ENCODE peak calls at places on chromosomes 5 and 9, in six cellular contexts. One of them, this sample, is unnamed.

GRCh38 chr5:140324041-140324833 is 21.3 kb upstream of the PFDN1 start:
- DNase-seq in substantia nigra: no peak
- DNase-seq in tibial artery: no peak
- DNase-seq in PC-9: peak
- DNase-seq in HCT116: no peak
- DNase-seq in dorsolateral prefrontal cortex: no peak
- DNase-seq in this sample: no peak

GRCh38 chr9:125902224-125902623 is 155.1 kb downstream of the PBX3 start:
- DNase-seq in dorsolateral prefrontal cortex: no peak
- DNase-seq in tibial artery: no peak
- DNase-seq in PC-9: no peak
- DNase-seq in substantia nigra: no peak
- DNase-seq in HCT116: no peak
- DNase-seq in this sample: no peak

GRCh38 chr9:3989915-3990314 is 310.0 kb downstream of the GLIS3 start:
- DNase-seq in HCT116: no peak
- DNase-seq in PC-9: no peak
- DNase-seq in tibial artery: no peak
- DNase-seq in dorsolateral prefrontal cortex: no peak
- DNase-seq in substantia nigra: no peak
- DNase-seq in this sample: no peak

GRCh38 chr5:177598477-177598876 is 1.5 kb upstream of the B4GALT7 start:
- DNase-seq in PC-9: no peak
- DNase-seq in tibial artery: no peak
- DNase-seq in HCT116: no peak
- DNase-seq in dorsolateral prefrontal cortex: no peak
- DNase-seq in substantia nigra: no peak
- DNase-seq in this sample: no peak

GRCh38 chr9:72933730-72934665 is 18.9 kb downstream of the ALDH1A1 start:
- DNase-seq in PC-9: no peak
- DNase-seq in tibial artery: no peak
- DNase-seq in substantia nigra: no peak
- DNase-seq in dorsolateral prefrontal cortex: no peak
- DNase-seq in HCT116: no peak
- DNase-seq in this sample: no peak

GRCh38 chr9:10228082-10228481 is 384.7 kb downstream of the PTPRD start:
- DNase-seq in PC-9: no peak
- DNase-seq in tibial artery: no peak
- DNase-seq in HCT116: no peak
- DNase-seq in dorsolateral prefrontal cortex: no peak
- DNase-seq in substantia nigra: no peak
- DNase-seq in this sample: no peak

GRCh38 chr5:120314201-120314600 is 149.9 kb upstream of the PRR16 start:
- DNase-seq in substantia nigra: no peak
- DNase-seq in tibial artery: no peak
- DNase-seq in HCT116: no peak
- DNase-seq in dorsolateral prefrontal cortex: no peak
- DNase-seq in PC-9: no peak
- DNase-seq in this sample: no peak

GRCh38 chr9:87481890-87482855 is 15.5 kb upstream of the DAPK1 start:
- DNase-seq in PC-9: no peak
- DNase-seq in HCT116: no peak
- DNase-seq in tibial artery: no peak
- DNase-seq in substantia nigra: no peak
- DNase-seq in dorsolateral prefrontal cortex: no peak
- DNase-seq in this sample: no peak

GRCh38 chr5:139636975-139637408 is 11.2 kb upstream of the CXXC5 start:
- DNase-seq in PC-9: no peak
- DNase-seq in substantia nigra: no peak
- DNase-seq in HCT116: no peak
- DNase-seq in tibial artery: no peak
- DNase-seq in dorsolateral prefrontal cortex: no peak
- DNase-seq in this sample: no peak

GRCh38 chr9:96603305-96604004 is 16.2 kb downstream of the CDC14B start:
- DNase-seq in tibial artery: no peak
- DNase-seq in PC-9: no peak
- DNase-seq in HCT116: no peak
- DNase-seq in substantia nigra: no peak
- DNase-seq in dorsolateral prefrontal cortex: no peak
- DNase-seq in this sample: no peak

GRCh38 chr5:95238560-95239325 is 46.2 kb downstream of the MCTP1 start:
- DNase-seq in substantia nigra: no peak
- DNase-seq in tibial artery: no peak
- DNase-seq in PC-9: no peak
- DNase-seq in dorsolateral prefrontal cortex: no peak
- DNase-seq in HCT116: no peak
- DNase-seq in this sample: no peak

GRCh38 chr5:37665889-37666288 is 174.0 kb downstream of the GDNF start:
- DNase-seq in PC-9: no peak
- DNase-seq in HCT116: peak
- DNase-seq in tibial artery: no peak
- DNase-seq in dorsolateral prefrontal cortex: peak
- DNase-seq in substantia nigra: peak
- DNase-seq in this sample: peak

GRCh38 chr9:129669141-129669718 is 3.8 kb downstream of the PRRX2 start:
- DNase-seq in PC-9: no peak
- DNase-seq in HCT116: no peak
- DNase-seq in substantia nigra: no peak
- DNase-seq in tibial artery: no peak
- DNase-seq in dorsolateral prefrontal cortex: no peak
- DNase-seq in this sample: no peak

GRCh38 chr9:7570107-7570720 is 229.4 kb downstream of the DMAC1 start:
- DNase-seq in dorsolateral prefrontal cortex: no peak
- DNase-seq in HCT116: peak
- DNase-seq in PC-9: no peak
- DNase-seq in tibial artery: peak
- DNase-seq in substantia nigra: peak
- DNase-seq in this sample: peak

GRCh38 chr5:124527220-124527991 is 219.0 kb downstream of the ZNF608 start:
- DNase-seq in PC-9: peak
- DNase-seq in substantia nigra: no peak
- DNase-seq in tibial artery: no peak
- DNase-seq in HCT116: no peak
- DNase-seq in dorsolateral prefrontal cortex: no peak
- DNase-seq in this sample: no peak

GRCh38 chr9:131441441-131441840 is 47.6 kb downstream of the PRRC2B start:
- DNase-seq in dorsolateral prefrontal cortex: peak
- DNase-seq in HCT116: no peak
- DNase-seq in tibial artery: peak
- DNase-seq in PC-9: no peak
- DNase-seq in substantia nigra: no peak
- DNase-seq in this sample: no peak

GRCh38 chr9:137136926-137137607 is 1.9 kb upstream of the GRIN1 start:
- DNase-seq in tibial artery: no peak
- DNase-seq in PC-9: no peak
- DNase-seq in substantia nigra: no peak
- DNase-seq in HCT116: no peak
- DNase-seq in dorsolateral prefrontal cortex: no peak
- DNase-seq in this sample: no peak

GRCh38 chr5:7397935-7398334 is 2.0 kb downstream of the ADCY2 start:
- DNase-seq in tibial artery: no peak
- DNase-seq in dorsolateral prefrontal cortex: no peak
- DNase-seq in HCT116: no peak
- DNase-seq in PC-9: no peak
- DNase-seq in substantia nigra: no peak
- DNase-seq in this sample: no peak

GRCh38 chr5:9771079-9771478 is 140.9 kb upstream of the TAS2R1 start:
- DNase-seq in HCT116: no peak
- DNase-seq in PC-9: no peak
- DNase-seq in tibial artery: no peak
- DNase-seq in dorsolateral prefrontal cortex: no peak
- DNase-seq in substantia nigra: no peak
- DNase-seq in this sample: no peak

GRCh38 chr5:44085083-44085482 is 304.1 kb downstream of the FGF10 start:
- DNase-seq in tibial artery: no peak
- DNase-seq in HCT116: no peak
- DNase-seq in substantia nigra: no peak
- DNase-seq in PC-9: no peak
- DNase-seq in dorsolateral prefrontal cortex: no peak
- DNase-seq in this sample: no peak

GRCh38 chr9:127583605-127584053 is 28.4 kb upstream of the STXBP1 start:
- DNase-seq in substantia nigra: no peak
- DNase-seq in tibial artery: no peak
- DNase-seq in dorsolateral prefrontal cortex: no peak
- DNase-seq in PC-9: peak
- DNase-seq in HCT116: no peak
- DNase-seq in this sample: no peak

DNA sequence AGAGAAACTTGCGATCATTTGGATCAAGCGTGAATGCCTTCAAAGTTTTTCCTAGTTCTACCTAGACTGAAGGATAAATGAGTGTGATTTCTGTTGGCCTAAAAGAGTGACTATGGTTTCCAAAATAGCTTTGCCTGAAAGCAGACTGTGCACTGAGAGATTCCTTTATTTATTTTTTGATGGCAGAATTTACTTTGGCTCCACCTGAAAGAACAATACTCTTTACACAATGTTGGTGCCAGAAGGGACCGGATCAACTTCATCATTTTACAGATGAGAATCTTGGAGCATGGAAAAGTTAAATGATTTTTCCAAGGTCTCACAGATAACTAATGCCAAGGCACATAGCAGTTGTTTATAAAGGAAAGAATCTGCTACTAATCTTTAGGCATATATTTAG is 199.6 kb downstream of the KCTD16 start:
- DNase-seq in dorsolateral prefrontal cortex: no peak
- DNase-seq in HCT116: no peak
- DNase-seq in substantia nigra: no peak
- DNase-seq in tibial artery: no peak
- DNase-seq in PC-9: no peak
- DNase-seq in this sample: no peak
- H3K27ac ChIP-seq in dorsolateral prefrontal cortex: no peak
- H3K27ac ChIP-seq in HCT116: no peak
- H3K27ac ChIP-seq in substantia nigra: no peak
- H3K27ac ChIP-seq in tibial artery: no peak
- H3K27ac ChIP-seq in PC-9: no peak
- H3K27ac ChIP-seq in this sample: no peak

GRCh38 chr5:179577286-179577960 is 27.1 kb downstream of the RUFY1 start:
- DNase-seq in dorsolateral prefrontal cortex: no peak
- DNase-seq in substantia nigra: no peak
- DNase-seq in tibial artery: no peak
- DNase-seq in PC-9: no peak
- DNase-seq in HCT116: no peak
- DNase-seq in this sample: no peak

GRCh38 chr5:179568731-179569130 is 18.4 kb downstream of the RUFY1 start:
- DNase-seq in PC-9: no peak
- DNase-seq in dorsolateral prefrontal cortex: no peak
- DNase-seq in HCT116: no peak
- DNase-seq in substantia nigra: no peak
- DNase-seq in tibial artery: no peak
- DNase-seq in this sample: no peak

DNA sequence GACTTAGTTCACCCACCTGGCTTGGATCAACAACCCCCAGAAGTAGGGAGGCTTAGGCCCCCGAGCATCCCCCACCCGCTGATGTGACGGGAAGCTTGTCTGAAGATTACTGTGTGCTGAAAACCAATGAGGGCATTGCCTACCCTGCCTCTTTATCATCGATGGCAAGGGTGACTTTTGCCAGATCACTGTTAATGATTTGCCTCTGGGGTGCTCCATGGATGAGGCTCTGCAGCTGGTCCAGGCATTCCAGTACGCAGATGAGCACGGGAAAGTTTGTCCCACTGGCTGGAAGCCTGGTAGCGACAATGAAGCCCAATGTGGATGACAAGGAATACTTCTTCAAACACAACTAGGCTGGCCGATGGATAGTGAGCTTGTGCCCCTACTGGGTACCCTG is 22.0 kb downstream of the RUFY1 start:
- DNase-seq in tibial artery: no peak
- DNase-seq in HCT116: no peak
- DNase-seq in dorsolateral prefrontal cortex: no peak
- DNase-seq in substantia nigra: no peak
- DNase-seq in PC-9: no peak
- DNase-seq in this sample: no peak
- H3K27ac ChIP-seq in tibial artery: no peak
- H3K27ac ChIP-seq in HCT116: no peak
- H3K27ac ChIP-seq in dorsolateral prefrontal cortex: no peak
- H3K27ac ChIP-seq in substantia nigra: no peak
- H3K27ac ChIP-seq in PC-9: no peak
- H3K27ac ChIP-seq in this sample: no peak

GRCh38 chr5:5155617-5156016 is 15.5 kb downstream of the ADAMTS16 start:
- DNase-seq in dorsolateral prefrontal cortex: no peak
- DNase-seq in HCT116: no peak
- DNase-seq in tibial artery: no peak
- DNase-seq in substantia nigra: no peak
- DNase-seq in PC-9: no peak
- DNase-seq in this sample: no peak

GRCh38 chr5:5156461-5157082 is 16.4 kb downstream of the ADAMTS16 start:
- DNase-seq in HCT116: no peak
- DNase-seq in tibial artery: no peak
- DNase-seq in dorsolateral prefrontal cortex: no peak
- DNase-seq in PC-9: no peak
- DNase-seq in substantia nigra: no peak
- DNase-seq in this sample: no peak

GRCh38 chr5:5158472-5158895 is 18.4 kb downstream of the ADAMTS16 start:
- DNase-seq in PC-9: no peak
- DNase-seq in dorsolateral prefrontal cortex: no peak
- DNase-seq in tibial artery: no peak
- DNase-seq in substantia nigra: no peak
- DNase-seq in HCT116: no peak
- DNase-seq in this sample: no peak

GRCh38 chr5:5164158-5164557 is 24.0 kb downstream of the ADAMTS16 start:
- DNase-seq in substantia nigra: no peak
- DNase-seq in PC-9: no peak
- DNase-seq in dorsolateral prefrontal cortex: no peak
- DNase-seq in HCT116: no peak
- DNase-seq in tibial artery: no peak
- DNase-seq in this sample: no peak

DNA sequence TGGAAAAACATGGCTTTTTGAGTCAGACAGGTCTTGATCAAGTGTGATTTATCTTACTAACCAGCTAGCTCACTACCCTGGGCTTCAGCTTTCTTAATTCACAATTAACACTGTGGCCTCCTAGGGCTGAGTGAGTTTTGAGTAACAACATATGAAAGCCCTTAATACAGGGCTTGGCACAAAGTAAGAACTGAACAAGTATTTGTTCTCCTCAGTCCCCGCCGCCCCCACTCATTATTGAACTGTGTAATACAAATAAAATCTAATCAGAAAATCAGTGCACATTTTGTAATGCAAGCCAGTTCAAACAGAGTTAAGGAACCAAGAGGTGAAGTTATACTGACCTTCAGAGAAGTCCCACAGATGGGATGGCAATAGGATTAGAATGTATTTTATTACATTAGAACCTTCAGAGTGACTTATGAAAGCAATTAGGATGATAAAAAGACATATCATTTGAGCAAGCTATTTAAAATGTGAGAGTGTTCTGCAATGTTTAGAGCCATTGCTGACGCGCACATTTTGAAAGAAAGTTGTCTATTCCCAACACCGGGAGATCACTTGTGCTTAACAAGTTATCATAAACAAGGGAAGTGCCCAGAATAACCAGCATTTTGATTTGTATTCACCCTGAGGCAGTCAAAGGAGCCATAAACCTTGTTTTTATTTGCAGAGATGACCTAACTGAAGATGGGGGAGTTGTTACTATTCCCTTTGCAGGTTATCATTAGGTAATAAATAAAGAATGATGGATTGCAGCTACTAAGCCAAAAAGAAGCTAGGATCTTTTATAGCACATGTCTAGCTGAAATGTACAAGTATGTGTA is 19.4 kb downstream of the ADAMTS16 start:
- DNase-seq in PC-9: no peak
- DNase-seq in substantia nigra: no peak
- DNase-seq in dorsolateral prefrontal cortex: no peak
- DNase-seq in tibial artery: no peak
- DNase-seq in HCT116: no peak
- DNase-seq in this sample: no peak
- H3K27ac ChIP-seq in PC-9: no peak
- H3K27ac ChIP-seq in substantia nigra: no peak
- H3K27ac ChIP-seq in dorsolateral prefrontal cortex: no peak
- H3K27ac ChIP-seq in tibial artery: no peak
- H3K27ac ChIP-seq in HCT116: no peak
- H3K27ac ChIP-seq in this sample: no peak

GRCh38 chr9:31137151-31137849 is 1247.1 kb upstream of the ACO1 start:
- DNase-seq in tibial artery: no peak
- DNase-seq in substantia nigra: no peak
- DNase-seq in PC-9: peak
- DNase-seq in dorsolateral prefrontal cortex: no peak
- DNase-seq in HCT116: peak
- DNase-seq in this sample: no peak
- H3K27ac ChIP-seq in tibial artery: no peak
- H3K27ac ChIP-seq in substantia nigra: no peak
- H3K27ac ChIP-seq in PC-9: no peak
- H3K27ac ChIP-seq in dorsolateral prefrontal cortex: no peak
- H3K27ac ChIP-seq in HCT116: no peak
- H3K27ac ChIP-seq in this sample: no peak